ENCODE peak calls at places on chromosomes 5 and 9, in four cellular contexts. V is A549, H is K562, P is HepG2. F is an unnamed sample.

GRCh38 chr5:174448662-174449061 is 275.7 kb upstream of the MSX2 start:
- DNase-seq in P (no peak), V (no peak), H (no peak), F (no peak)

GRCh38 chr5:150219861-150220260 is 30.0 kb downstream of the SLC6A7 start:
- DNase-seq in V (no peak), H (no peak), P (no peak), F (no peak)

GRCh38 chr5:137521246-137521645 is 22.1 kb upstream of the SPOCK1 start:
- DNase-seq in H (no peak), V (no peak), P (no peak), F (no peak)

GRCh38 chr5:153965102-153965645 is 73.5 kb downstream of the FAM114A2 start:
- DNase-seq in H (peak), P (peak), V (peak), F (peak)

GRCh38 chr9:86350006-86350755 is 4.0 kb downstream of the TUT7 start:
- DNase-seq in P (no peak), V (no peak), H (no peak), F (no peak)

GRCh38 chr5:102453716-102454115 is 45.1 kb downstream of the SLCO6A1 start:
- DNase-seq in P (no peak), V (no peak), H (no peak), F (peak)

GRCh38 chr9:76709020-76709419 is 55.2 kb upstream of the PCA3 start:
- DNase-seq in P (no peak), V (no peak), H (no peak), F (no peak)

GRCh38 chr5:134003957-134004625 is 684 bp downstream of the VDAC1 start:
- DNase-seq in P (no peak), H (peak), V (no peak), F (no peak)

GRCh38 chr5:134784946-134785620 is 26.5 kb downstream of the DDX46 start:
- DNase-seq in V (no peak), P (no peak), H (no peak), F (no peak)

GRCh38 chr9:123033864-123034598 is 564 bp downstream of the GPR21 start:
- DNase-seq in V (no peak), P (no peak), H (no peak), F (no peak)

GRCh38 chr5:172164773-172165212 is 23.2 kb downstream of the STK10 start:
- DNase-seq in H (no peak), V (no peak), P (peak), F (no peak)

GRCh38 chr5:142425286-142426065 is 100.7 kb upstream of the SPRY4 start:
- DNase-seq in V (no peak), P (no peak), H (no peak), F (no peak)

GRCh38 chr5:172173771-172174170 is 14.3 kb downstream of the STK10 start:
- DNase-seq in V (no peak), H (no peak), P (no peak), F (no peak)

GRCh38 chr9:20844916-20845315 is 160.9 kb downstream of the FOCAD start:
- DNase-seq in P (no peak), H (no peak), V (no peak), F (no peak)

GRCh38 chr9:137278061-137278912 is 761 bp downstream of the TOR4A start:
- DNase-seq in H (peak), P (no peak), V (no peak), F (no peak)

GRCh38 chr9:137277329-137278041 is at the start of gene TOR4A:
- DNase-seq in H (peak), P (peak), V (peak), F (peak)

GRCh38 chr9:137279741-137280477 is 2.4 kb downstream of the TOR4A start:
- DNase-seq in V (no peak), H (no peak), P (no peak), F (no peak)

GRCh38 chr9:137280478-137281344 is 3.2 kb downstream of the TOR4A start:
- DNase-seq in P (no peak), V (no peak), H (no peak), F (no peak)

DNA sequence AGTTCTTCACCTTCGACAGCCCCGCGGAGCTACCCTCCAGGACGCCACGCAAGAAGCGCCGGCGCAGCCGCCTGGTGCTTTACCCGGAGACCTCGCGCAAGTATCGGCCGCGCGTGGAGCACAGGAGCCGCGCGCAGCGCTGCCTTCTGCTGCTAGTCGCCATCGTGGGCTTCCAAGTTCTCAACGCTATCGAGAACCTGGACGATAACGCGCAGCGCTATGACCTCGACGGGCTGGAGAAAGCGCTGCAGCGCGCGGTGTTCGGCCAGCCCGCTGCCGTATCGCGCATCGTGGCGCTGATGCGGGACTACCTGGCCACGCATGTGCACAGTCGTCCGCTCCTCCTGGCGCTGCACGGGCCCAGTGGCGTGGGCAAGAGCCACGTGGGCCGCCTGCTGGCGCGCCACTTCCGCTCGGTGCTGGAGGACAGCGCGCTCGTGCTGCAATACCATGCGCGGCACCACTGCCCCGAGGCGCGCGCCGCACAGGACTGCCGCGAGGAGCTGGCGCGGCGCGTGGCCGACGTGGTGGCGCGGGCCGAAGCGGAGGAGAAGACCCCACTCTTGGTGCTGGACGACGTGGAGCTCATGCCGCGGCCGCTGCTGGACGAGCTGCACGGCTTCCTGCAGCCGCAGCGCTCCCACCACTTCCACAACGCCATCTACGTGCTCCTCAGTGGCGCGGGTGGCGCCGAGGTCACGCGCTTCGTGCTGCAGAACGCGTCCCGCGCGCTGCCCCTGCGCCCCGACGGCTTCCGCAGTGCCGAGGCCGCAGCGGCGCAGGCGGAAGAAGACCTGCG is 1.6 kb downstream of the TOR4A start:
- DNase-seq in V (no peak), P (no peak), H (no peak), F (no peak)
- TF ChIP-seq CHD4 in V (no peak), P (no peak), H (no peak), F (no peak)

DNA sequence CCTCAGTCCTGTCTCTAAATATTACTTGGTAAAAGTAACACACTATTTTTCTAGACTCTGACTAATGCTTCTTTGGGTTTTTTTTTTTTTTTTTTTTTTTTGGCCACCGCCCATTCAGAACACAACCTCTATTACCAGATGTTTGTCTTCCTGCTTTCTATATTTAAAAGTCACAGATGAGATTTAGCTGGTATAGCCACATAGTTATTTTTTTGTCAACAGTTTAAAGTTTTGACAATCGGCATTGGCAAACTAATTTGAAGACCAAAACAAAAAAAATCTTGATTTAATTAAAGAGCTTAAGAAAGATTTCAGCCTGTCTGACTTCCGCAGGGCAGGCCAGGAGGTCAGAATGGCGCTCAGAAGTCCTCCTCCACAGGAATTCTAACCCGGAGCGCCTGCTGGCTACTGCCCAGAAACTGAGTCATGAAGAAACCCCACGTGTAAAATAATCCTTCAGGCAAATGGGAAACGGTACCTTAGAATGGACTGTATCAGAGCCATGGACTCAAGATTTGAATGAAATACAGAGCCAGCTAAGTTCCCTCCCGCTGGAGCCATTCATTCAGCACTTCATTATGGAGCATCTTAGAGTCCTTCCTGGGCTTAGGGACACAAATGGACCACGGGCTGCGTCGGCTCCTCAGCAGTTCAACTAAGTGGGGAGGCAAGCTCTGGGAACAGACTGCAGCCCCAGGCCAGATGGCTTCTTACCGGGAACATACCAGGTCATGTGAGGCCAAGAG is 55.6 kb downstream of the PTPDC1 start:
- DNase-seq in H (peak), P (no peak), V (peak), F (no peak)
- H3K4me2 ChIP-seq in H (peak), P (no peak), V (peak), F (no peak)

DNA sequence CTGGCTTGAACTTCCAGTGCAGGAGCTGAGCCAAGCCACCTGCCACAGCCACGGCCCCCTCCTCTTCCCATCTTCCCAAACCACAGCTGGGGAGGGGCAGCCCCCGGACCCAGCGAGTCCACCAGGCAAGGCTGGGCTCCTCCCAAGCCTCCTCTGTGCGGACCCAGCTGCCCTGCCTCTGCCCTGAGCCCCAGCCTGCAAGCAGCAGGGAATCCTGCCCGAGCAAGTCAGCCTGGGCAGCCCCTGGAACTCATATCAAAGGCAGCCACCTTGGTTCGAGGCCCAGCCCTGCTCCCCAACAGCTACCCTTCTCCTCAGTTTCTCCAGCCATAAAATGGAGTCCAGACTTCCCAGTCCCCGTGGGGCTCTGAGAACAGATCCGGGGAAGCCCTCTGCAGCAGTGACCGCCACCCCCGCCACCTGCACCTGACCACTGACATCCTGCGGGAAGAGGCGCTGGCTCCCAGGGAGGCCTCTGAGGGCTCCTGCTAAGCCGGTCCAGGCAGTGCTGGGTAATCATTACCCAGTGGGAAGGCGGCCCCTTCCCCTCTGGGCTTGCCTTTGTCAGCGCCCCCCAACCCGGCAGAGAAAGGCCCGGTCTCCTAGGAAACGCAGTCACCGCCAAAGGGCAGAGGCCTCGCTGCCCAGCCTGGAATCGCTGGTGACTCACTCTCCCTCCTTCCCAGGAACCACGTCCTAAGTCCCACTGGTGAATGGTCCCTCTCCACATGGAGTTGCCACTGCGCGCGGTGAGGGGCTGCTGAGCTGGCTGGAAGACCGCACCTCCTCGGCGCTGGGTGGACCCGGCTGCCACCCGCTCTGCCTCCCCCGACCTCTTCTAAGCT is 1.5 kb downstream of the VAV2 start:
- DNase-seq in H (no peak), P (peak), V (peak), F (no peak)
- TF ChIP-seq CHD4 in H (no peak), P (no peak), V (no peak), F (no peak)

GRCh38 chr5:122468351-122469111 is 156.5 kb downstream of the SNCAIP start:
- DNase-seq in H (no peak), V (no peak), P (no peak), F (no peak)

GRCh38 chr5:122465086-122465485 is 153.0 kb downstream of the SNCAIP start:
- DNase-seq in P (no peak), H (no peak), V (no peak), F (no peak)

GRCh38 chr5:122464191-122464590 is 152.2 kb downstream of the SNCAIP start:
- DNase-seq in V (no peak), H (no peak), P (no peak), F (no peak)

GRCh38 chr5:122463221-122463620 is 151.2 kb downstream of the SNCAIP start:
- DNase-seq in H (no peak), V (no peak), P (no peak), F (no peak)

DNA sequence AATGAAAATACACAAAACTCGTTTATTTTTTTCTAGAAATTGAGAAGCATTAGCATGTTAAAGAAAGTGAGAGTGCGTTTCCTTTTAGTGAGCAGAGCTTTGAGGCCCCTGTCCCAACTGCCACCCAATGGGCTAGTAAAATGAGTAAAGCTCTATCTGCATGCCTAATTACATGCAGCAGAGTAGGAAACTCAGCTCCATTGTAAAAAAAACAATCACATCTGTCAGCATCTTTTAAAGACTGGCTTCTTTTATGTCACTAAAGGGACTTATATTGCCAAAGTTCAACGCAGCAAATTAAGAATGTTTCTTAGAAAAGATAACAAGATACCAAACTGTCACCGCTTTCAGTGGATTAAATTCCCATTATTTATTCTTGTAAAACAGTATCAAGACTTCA is 154.0 kb downstream of the SNCAIP start:
- DNase-seq in P (no peak), H (no peak), V (no peak), F (no peak)
- H3K4me2 ChIP-seq in P (no peak), H (no peak), V (no peak), F (no peak)

GRCh38 chr5:6768590-6769230 is 55.5 kb downstream of the TENT4A start:
- DNase-seq in P (peak), H (peak), V (no peak), F (no peak)

GRCh38 chr5:6767481-6768063 is 54.3 kb downstream of the TENT4A start:
- DNase-seq in P (no peak), V (no peak), H (no peak), F (no peak)

GRCh38 chr5:6763191-6763590 is 50.0 kb downstream of the TENT4A start:
- DNase-seq in H (no peak), V (no peak), P (no peak), F (no peak)

GRCh38 chr5:6766558-6767191 is 53.4 kb downstream of the TENT4A start:
- DNase-seq in H (no peak), P (no peak), V (peak), F (no peak)

GRCh38 chr5:6765612-6766525 is 52.6 kb downstream of the TENT4A start:
- DNase-seq in V (peak), P (peak), H (peak), F (peak)
- TF ChIP-seq CHD4 in V (no peak), P (no peak), H (no peak), F (no peak)

DNA sequence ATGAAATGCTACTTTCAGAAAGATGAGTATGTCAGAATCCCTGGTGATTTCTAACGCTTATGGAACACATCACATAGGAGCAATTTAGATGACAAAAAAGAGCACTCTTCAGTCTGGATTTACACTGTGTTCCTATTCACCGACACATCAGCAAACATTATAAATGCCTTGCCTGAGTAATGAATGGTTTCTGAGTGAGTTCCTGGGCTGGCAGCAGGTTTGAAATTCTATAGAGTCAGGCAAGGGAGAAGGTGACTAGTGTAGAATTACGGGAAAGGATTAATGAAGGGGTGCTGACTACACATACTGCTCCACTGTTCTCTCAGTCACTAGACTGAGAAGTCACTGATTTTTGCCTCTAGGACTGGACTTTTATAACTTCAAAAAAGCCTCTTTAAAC is 318.7 kb upstream of the ZNF608 start:
- DNase-seq in H (no peak), V (no peak), P (no peak), F (no peak)
- H3K4me2 ChIP-seq in H (no peak), V (no peak), P (no peak), F (no peak)

GRCh38 chr9:95718263-95718662 is 157.2 kb upstream of the ERCC6L2 start:
- DNase-seq in V (no peak), P (no peak), H (no peak), F (no peak)

GRCh38 chr9:95720496-95720895 is 155.0 kb upstream of the ERCC6L2 start:
- DNase-seq in V (no peak), P (no peak), H (no peak), F (no peak)

GRCh38 chr9:95719354-95719753 is 156.1 kb upstream of the ERCC6L2 start:
- DNase-seq in V (no peak), H (no peak), P (no peak), F (no peak)

GRCh38 chr9:95722141-95722540 is 153.3 kb upstream of the ERCC6L2 start:
- DNase-seq in P (no peak), H (no peak), V (no peak), F (no peak)

DNA sequence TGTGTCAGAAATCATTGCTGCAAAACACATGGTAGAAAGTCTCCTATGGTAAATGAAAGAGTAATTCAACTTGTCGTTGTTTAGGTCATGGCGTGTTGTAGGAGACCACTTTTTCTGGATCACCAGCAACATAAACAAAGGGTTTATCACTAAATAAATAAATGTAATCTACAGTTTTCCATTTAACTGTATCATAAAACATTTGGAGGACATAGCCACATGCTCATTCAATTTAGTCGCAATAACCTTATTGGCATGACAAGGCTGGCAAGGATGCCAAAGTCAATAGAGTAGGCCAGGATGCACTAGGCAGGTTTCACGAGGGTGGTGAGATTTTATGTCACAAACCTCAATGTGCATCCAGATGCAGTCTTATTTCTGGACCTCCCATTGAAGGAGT is 154.4 kb upstream of the ERCC6L2 start:
- DNase-seq in H (no peak), P (no peak), V (no peak), F (no peak)
- TF ChIP-seq CHD4 in H (no peak), P (no peak), V (no peak), F (no peak)

GRCh38 chr9:131179561-131180219 is 54.3 kb downstream of the NUP214 start:
- DNase-seq in P (no peak), V (no peak), H (no peak), F (peak)

GRCh38 chr9:131178382-131178781 is 53.0 kb downstream of the NUP214 start:
- DNase-seq in V (peak), H (peak), P (peak), F (peak)

GRCh38 chr9:131178895-131179294 is 53.5 kb downstream of the NUP214 start:
- DNase-seq in V (no peak), H (no peak), P (no peak), F (no peak)

GRCh38 chr9:131181091-131181681 is 55.8 kb downstream of the NUP214 start:
- DNase-seq in H (peak), P (no peak), V (no peak), F (no peak)

DNA sequence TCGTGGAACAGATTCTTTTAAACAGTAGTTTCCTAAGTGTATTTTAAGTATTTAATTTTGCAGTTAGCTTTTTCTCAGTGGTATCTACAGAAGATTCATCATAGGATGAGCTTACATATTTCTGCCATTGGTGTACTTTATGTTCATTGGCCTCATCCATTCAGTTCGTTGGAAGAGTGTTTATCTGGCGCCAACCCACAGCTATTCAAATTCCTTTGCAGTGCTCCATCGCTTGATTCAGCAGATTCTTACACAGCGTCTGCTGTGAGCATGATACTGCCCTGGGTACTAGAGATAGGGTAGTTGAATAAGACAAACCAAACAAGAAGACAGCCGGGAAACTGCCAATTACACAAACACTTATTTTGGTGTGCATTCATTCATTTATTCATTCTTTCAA is 55.1 kb downstream of the NUP214 start:
- DNase-seq in H (peak), V (no peak), P (no peak), F (no peak)
- H3K4me2 ChIP-seq in H (peak), V (no peak), P (no peak), F (no peak)

GRCh38 chr9:16690628-16691027 is 179.8 kb downstream of the BNC2 start:
- DNase-seq in V (no peak), P (no peak), H (no peak), F (no peak)
- TF ChIP-seq CHD4 in V (no peak), P (no peak), H (no peak), F (no peak)

F was measured in GM12878.